ENCODE peak calls at places on chromosomes 6 and 20, in six cellular contexts. L is cardiac fibroblast, A is ovary, I is A549, K is sigmoid colon, P is astrocyte of the spinal cord. D is an unnamed sample.

GRCh38 chr6:122751291-122751690 is 28.2 kb upstream of the FABP7 start:
- DNase-seq in L (no peak), A (no peak), I (no peak), K (no peak), P (no peak), D (no peak)

GRCh38 chr6:6916598-6916997 is 191.2 kb upstream of the RREB1 start:
- DNase-seq in L (peak), A (no peak), I (no peak), K (no peak), P (no peak), D (no peak)

GRCh38 chr20:41334452-41335421 is 5.9 kb upstream of the LPIN3 start:
- DNase-seq in L (no peak), A (no peak), I (no peak), K (peak), P (no peak), D (no peak)

GRCh38 chr20:46349742-46350056 is 41.4 kb upstream of the CDH22 start:
- DNase-seq in L (no peak), A (no peak), I (no peak), K (no peak), P (no peak), D (no peak)

GRCh38 chr6:127451388-127451787 is 7.8 kb downstream of the KIAA0408 start:
- DNase-seq in L (no peak), A (no peak), I (no peak), K (no peak), P (no peak), D (no peak)

GRCh38 chr6:35052694-35053565 is 88.2 kb downstream of the TCP11 start:
- DNase-seq in L (no peak), A (peak), I (no peak), K (peak), P (peak), D (no peak)

GRCh38 chr6:83867527-83868161 is 8.2 kb downstream of the CYB5R4 start:
- DNase-seq in L (peak), A (peak), I (no peak), K (no peak), P (peak), D (peak)

GRCh38 chr6:41706876-41707564 is 28.4 kb downstream of the TFEB start:
- DNase-seq in L (peak), A (no peak), I (no peak), K (peak), P (peak), D (peak)

GRCh38 chr6:170248111-170248805 is 42.6 kb downstream of the DLL1 start:
- DNase-seq in L (no peak), A (peak), I (no peak), K (no peak), P (no peak), D (no peak)

GRCh38 chr20:19408971-19409370 is 196.5 kb downstream of the SLC24A3 start:
- DNase-seq in L (peak), A (no peak), I (no peak), K (no peak), P (peak), D (peak)

GRCh38 chr20:9374480-9374879 is 139.9 kb upstream of the LAMP5 start:
- DNase-seq in L (no peak), A (no peak), I (no peak), K (no peak), P (peak), D (no peak)

GRCh38 chr20:29427201-29428060 is 1830.0 kb upstream of the DEFB115 start:
- DNase-seq in L (no peak), A (no peak), I (peak), K (no peak), P (no peak), D (no peak)

GRCh38 chr6:85569323-85569722 is 24.3 kb downstream of the SNX14 start:
- DNase-seq in L (peak), A (no peak), I (no peak), K (no peak), P (peak), D (peak)

GRCh38 chr20:4470375-4470774 is 251.3 kb upstream of the PRND start:
- DNase-seq in L (peak), A (no peak), I (no peak), K (no peak), P (peak), D (no peak)

GRCh38 chr20:35490736-35491181 is 35.4 kb downstream of the CEP250 start:
- DNase-seq in L (no peak), A (no peak), I (no peak), K (no peak), P (no peak), D (no peak)

GRCh38 chr6:5471044-5471443 is 209.7 kb downstream of the FARS2 start:
- DNase-seq in L (peak), A (no peak), I (peak), K (no peak), P (peak), D (peak)

GRCh38 chr6:136547336-136547735 is 2.9 kb downstream of the MAP7 start:
- DNase-seq in L (peak), A (no peak), I (peak), K (no peak), P (peak), D (peak)

GRCh38 chr6:163392533-163392932 is 22.0 kb upstream of the QKI start:
- DNase-seq in L (peak), A (no peak), I (no peak), K (no peak), P (peak), D (peak)

GRCh38 chr6:11056871-11057270 is 12.8 kb upstream of the ELOVL2 start:
- DNase-seq in L (no peak), A (no peak), I (no peak), K (no peak), P (no peak), D (no peak)

GRCh38 chr6:156933201-156934053 is 156.2 kb downstream of the ARID1B start:
- DNase-seq in L (no peak), A (no peak), I (no peak), K (no peak), P (no peak), D (peak)

GRCh38 chr6:169559001-169559441 is 142.8 kb downstream of the WDR27 start:
- DNase-seq in L (no peak), A (no peak), I (no peak), K (no peak), P (peak), D (no peak)

GRCh38 chr6:38509713-38510112 is 130.0 kb downstream of the BTBD9 start:
- DNase-seq in L (peak), A (no peak), I (no peak), K (no peak), P (peak), D (peak)

GRCh38 chr6:11121851-11122250 is 10.3 kb upstream of the ERVFRD-1 start:
- DNase-seq in L (no peak), A (no peak), I (no peak), K (no peak), P (peak), D (no peak)

GRCh38 chr20:40332167-40332566 is 356.9 kb downstream of the MAFB start:
- DNase-seq in L (no peak), A (no peak), I (no peak), K (no peak), P (no peak), D (no peak)

GRCh38 chr20:22745194-22745500 is 160.8 kb upstream of the FOXA2 start:
- DNase-seq in L (no peak), A (no peak), I (no peak), K (no peak), P (no peak), D (no peak)

GRCh38 chr20:22288957-22289356 is 295.4 kb downstream of the FOXA2 start:
- DNase-seq in L (no peak), A (no peak), I (no peak), K (no peak), P (no peak), D (peak)

GRCh38 chr6:86715676-86716075 is 221.7 kb upstream of the HTR1E start:
- DNase-seq in L (peak), A (no peak), I (no peak), K (no peak), P (no peak), D (peak)

GRCh38 chr6:169974663-169975062 is 223.2 kb downstream of the ERMARD start:
- DNase-seq in L (no peak), A (no peak), I (no peak), K (no peak), P (no peak), D (no peak)

GRCh38 chr6:12371151-12371550 is 81.0 kb downstream of the EDN1 start:
- DNase-seq in L (no peak), A (no peak), I (no peak), K (no peak), P (no peak), D (peak)

GRCh38 chr6:18561006-18561750 is 174.0 kb downstream of the RNF144B start:
- DNase-seq in L (no peak), A (no peak), I (no peak), K (no peak), P (no peak), D (no peak)

GRCh38 chr6:132483779-132484679 is 28.9 kb downstream of the STX7 start:
- DNase-seq in L (peak), A (no peak), I (peak), K (no peak), P (peak), D (peak)

GRCh38 chr6:89357390-89357789 is 4.9 kb upstream of the UBE2J1 start:
- DNase-seq in L (no peak), A (no peak), I (no peak), K (no peak), P (no peak), D (no peak)

GRCh38 chr6:42514746-42515145 is 49.1 kb upstream of the UBR2 start:
- DNase-seq in L (no peak), A (no peak), I (no peak), K (no peak), P (no peak), D (no peak)

GRCh38 chr6:146358341-146359046 is 185.1 kb upstream of the RAB32 start:
- DNase-seq in L (peak), A (no peak), I (no peak), K (no peak), P (peak), D (peak)

GRCh38 chr6:165814669-165815068 is 151.6 kb upstream of the PDE10A start:
- DNase-seq in L (peak), A (no peak), I (no peak), K (no peak), P (no peak), D (no peak)

DNA sequence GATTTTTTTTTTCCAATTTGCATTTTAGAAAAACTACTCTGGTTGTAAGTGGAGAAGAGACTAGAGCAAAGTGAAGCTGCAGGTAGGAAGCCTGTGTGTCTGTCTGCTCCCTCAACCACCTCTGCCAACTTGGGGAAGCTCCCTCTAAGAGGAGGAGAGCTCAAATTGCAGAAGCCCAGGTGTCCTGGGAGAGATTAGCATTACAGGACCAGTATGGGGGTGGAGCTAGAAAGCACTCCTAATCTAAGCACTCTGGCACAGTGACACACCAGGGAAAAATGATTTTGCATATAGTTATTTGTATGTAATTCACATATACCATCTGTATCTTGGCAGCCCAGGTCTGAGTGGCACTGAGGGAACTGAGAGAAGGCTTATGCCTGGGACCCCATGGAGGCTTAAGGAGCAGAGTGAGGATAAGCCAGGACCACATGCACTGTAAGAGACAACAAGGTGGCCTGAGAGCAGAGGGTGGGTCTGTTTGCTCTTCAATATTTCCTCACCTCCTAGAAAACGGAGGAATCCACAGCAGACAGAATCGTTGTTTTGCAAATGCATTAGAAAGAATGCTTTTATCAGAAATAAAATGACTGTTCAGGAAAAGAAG is 13.6 kb downstream of the GSTA2 start:
- DNase-seq in L (no peak), A (no peak), I (no peak), K (no peak), P (no peak), D (peak)
- H3K4me3 ChIP-seq in L (no peak), A (no peak), I (no peak), K (no peak), P (no peak), D (no peak)

GRCh38 chr20:37081717-37082289 is 14.0 kb downstream of the RBL1 start:
- DNase-seq in L (no peak), A (no peak), I (no peak), K (no peak), P (no peak), D (no peak)
- TF ChIP-seq CTCF in L (peak), A (no peak), I (peak), K (no peak), P (peak), D (no peak)

GRCh38 chr6:32854376-32855178 is 585 bp downstream of the PSMB9 start:
- DNase-seq in L (peak), A (no peak), I (peak), K (peak), P (peak), D (peak)

GRCh38 chr6:32851025-32851424 is 2.5 kb downstream of the TAP1 start:
- DNase-seq in L (no peak), A (no peak), I (no peak), K (no peak), P (no peak), D (no peak)

GRCh38 chr6:32852018-32852843 is 1.3 kb downstream of the TAP1 start:
- DNase-seq in L (no peak), A (peak), I (no peak), K (peak), P (peak), D (no peak)

GRCh38 chr6:32853541-32854375 is at the start of the genes PSMB9 and TAP1:
- DNase-seq in L (peak), A (peak), I (peak), K (peak), P (peak), D (peak)

GRCh38 chr6:32852844-32853540 is 512 bp downstream of the TAP1 start:
- DNase-seq in L (peak), A (peak), I (peak), K (peak), P (peak), D (peak)
- H3K4me3 ChIP-seq in L (peak), A (peak), I (peak), K (peak), P (peak), D (peak)

GRCh38 chr6:151370509-151371078 is 20.8 kb downstream of the ZBTB2 start:
- DNase-seq in L (peak), A (no peak), I (no peak), K (no peak), P (peak), D (no peak)
- TF ChIP-seq CTCF in L (peak), A (no peak), I (peak), K (no peak), P (peak), D (no peak)

D was measured in epithelial cell of esophagus.